ENCODE peak calls at places on chromosomes 3 and 15, in nine cellular contexts. U, R, H, P, I, D, E, Y and S are unnamed samples.

GRCh38 chr3:129345971-129346370 is 67.3 kb downstream of the HMCES start:
- DNase-seq in R (no peak), H (no peak), P (peak; percentile 4), D (no peak), U (no peak), E (no peak), Y (peak; percentile 24), I (no peak), S (no peak)

GRCh38 chr3:38521391-38521987 is 25.3 kb downstream of the EXOG start:
- DNase-seq in P (no peak), I (no peak), E (peak; percentile 33), R (peak; percentile 59), Y (peak; percentile 81), D (peak; percentile 32), U (peak; percentile 18), H (peak; percentile 73), S (no peak)

GRCh38 chr15:26901036-26901435 is 34.2 kb downstream of the GABRA5 start:
- DNase-seq in U (no peak), P (no peak), D (no peak), R (no peak), E (no peak), I (no peak), H (no peak), Y (no peak), S (no peak)

GRCh38 chr15:39578851-39579486 is 1.9 kb upstream of the THBS1 start:
- DNase-seq in I (no peak), R (no peak), P (no peak), E (no peak), D (no peak), H (no peak), Y (peak; percentile 86), U (no peak), S (no peak)

GRCh38 chr3:190709351-190709773 is 153.1 kb downstream of the GMNC start:
- DNase-seq in P (no peak), D (no peak), U (no peak), Y (no peak), E (no peak), R (no peak), H (no peak), I (no peak), S (no peak)

GRCh38 chr15:76546805-76547204 is 210.2 kb downstream of the ISL2 start:
- DNase-seq in U (no peak), P (no peak), R (no peak), E (no peak), Y (no peak), I (no peak), D (no peak), H (no peak), S (no peak)

GRCh38 chr3:182713743-182714517 is 79.4 kb upstream of the ATP11B start:
- DNase-seq in R (peak; percentile 29), U (no peak), I (no peak), H (no peak), P (no peak), D (no peak), E (peak; percentile 80), Y (peak; percentile 75), S (no peak)

GRCh38 chr3:111763968-111764367 is 95.1 kb upstream of the PHLDB2 start:
- DNase-seq in D (no peak), U (no peak), H (no peak), R (no peak), E (no peak), Y (no peak), P (no peak), I (no peak), S (no peak)

GRCh38 chr3:174859756-174860155 is 622 bp downstream of the NAALADL2 start:
- DNase-seq in Y (no peak), P (no peak), H (no peak), R (no peak), D (no peak), E (peak; percentile 77), U (no peak), I (no peak), S (no peak)

GRCh38 chr3:196537319-196537984 is 22.3 kb upstream of the SMCO1 start:
- DNase-seq in R (peak; percentile 64), E (peak; percentile 23), H (no peak), Y (no peak), U (peak; percentile 44), D (no peak), P (no peak), I (peak; percentile 27), S (no peak)

GRCh38 chr3:48595526-48596121 is 495 bp upstream of the COL7A1 start:
- DNase-seq in P (peak; percentile 61), D (no peak), Y (peak; percentile 20), E (no peak), U (no peak), R (no peak), I (peak; percentile 67), H (no peak), S (no peak)

GRCh38 chr3:123533554-123534159 is 51.2 kb downstream of the HACD2 start:
- DNase-seq in R (no peak), U (no peak), P (no peak), Y (no peak), D (no peak), H (no peak), I (no peak), E (no peak), S (no peak)

GRCh38 chr3:188627652-188628051 is 473.7 kb downstream of the LPP start:
- DNase-seq in U (no peak), D (no peak), E (no peak), I (no peak), R (no peak), Y (peak; percentile 29), H (no peak), P (no peak), S (no peak)

GRCh38 chr3:37161351-37161750 is 13.0 kb downstream of the LRRFIP2 start:
- DNase-seq in R (no peak), E (no peak), P (no peak), I (no peak), U (no peak), H (no peak), D (no peak), Y (no peak), S (no peak)

GRCh38 chr3:66110840-66111239 is 72.1 kb upstream of the MAGI1 start:
- DNase-seq in I (no peak), U (no peak), D (no peak), R (no peak), E (no peak), P (no peak), H (no peak), Y (peak; percentile 92), S (peak; percentile 62)

GRCh38 chr15:98292442-98293240 is 332.1 kb downstream of the ARRDC4 start:
- DNase-seq in I (peak; percentile 16), D (peak; percentile 32), E (peak; percentile 6), H (peak; percentile 57), Y (peak; percentile 6), R (peak; percentile 22), U (no peak), P (peak; percentile 75), S (no peak)

GRCh38 chr3:48642605-48643004 is 7.3 kb upstream of the SLC26A6 start:
- DNase-seq in E (no peak), Y (no peak), P (no peak), D (no peak), R (no peak), I (no peak), U (no peak), H (no peak), S (no peak)

GRCh38 chr3:118931996-118932395 is 102.7 kb downstream of the IGSF11 start:
- DNase-seq in P (no peak), I (no peak), E (no peak), H (no peak), D (no peak), Y (no peak), U (no peak), R (no peak), S (no peak)

GRCh38 chr15:95990833-95991232 is 339.7 kb upstream of the NR2F2 start:
- DNase-seq in D (no peak), P (no peak), Y (no peak), U (no peak), I (no peak), E (no peak), R (no peak), H (no peak), S (no peak)

GRCh38 chr15:98139337-98139736 is 178.8 kb downstream of the ARRDC4 start:
- DNase-seq in I (no peak), Y (no peak), P (no peak), E (no peak), R (no peak), D (no peak), U (no peak), H (no peak), S (no peak)

GRCh38 chr3:85710490-85710889 is 751.7 kb downstream of the CADM2 start:
- DNase-seq in D (no peak), Y (no peak), I (no peak), R (no peak), E (no peak), H (no peak), U (no peak), P (no peak), S (no peak)